ENCODE peak calls at places on chromosome X, in four cellular contexts. K is IMR-90, U is A549, L is K562. Q is an unnamed sample.

GRCh38 chrX:153637121-153638040 is 9.6 kb upstream of the DUSP9 start:
- DNase-seq in U (no peak), K (no peak), L (no peak), Q (no peak)

GRCh38 chrX:56745019-56745418 is 16.0 kb downstream of the NBDY start:
- DNase-seq in K (peak), U (no peak), L (no peak), Q (no peak)

GRCh38 chrX:155563099-155563498 is 49.7 kb downstream of the TMLHE start:
- DNase-seq in K (no peak), U (no peak), L (no peak), Q (no peak)

GRCh38 chrX:63561425-63561824 is 210.3 kb upstream of the SPIN4 start:
- DNase-seq in K (no peak), U (no peak), L (peak), Q (no peak)

GRCh38 chrX:115425359-115425758 is 135.6 kb upstream of the PLS3 start:
- DNase-seq in U (no peak), L (no peak), K (no peak), Q (no peak)

GRCh38 chrX:12788645-12789044 is 2.6 kb upstream of the PRPS2 start:
- DNase-seq in U (no peak), K (no peak), L (peak), Q (no peak)

GRCh38 chrX:148310402-148311200 is 189.8 kb upstream of the AFF2 start:
- DNase-seq in K (no peak), L (no peak), U (no peak), Q (no peak)

GRCh38 chrX:110178179-110178865 is 139.6 kb downstream of the AMMECR1 start:
- DNase-seq in L (peak), U (no peak), K (no peak), Q (no peak)

GRCh38 chrX:130746077-130746476 is 156.9 kb downstream of the ENOX2 start:
- DNase-seq in U (no peak), K (no peak), L (no peak), Q (no peak)

GRCh38 chrX:12263211-12263610 is 124.9 kb downstream of the FRMPD4 start:
- DNase-seq in K (peak), U (no peak), L (no peak), Q (no peak)

GRCh38 chrX:4315891-4316290 is 602.4 kb upstream of the PRKX start:
- DNase-seq in U (no peak), K (no peak), L (no peak), Q (no peak)

GRCh38 chrX:145405012-145405411 is 157.7 kb downstream of the SPANXN1 start:
- DNase-seq in L (peak), K (peak), U (peak), Q (no peak)

GRCh38 chrX:45788941-45789348 is 588.3 kb upstream of the DIPK2B start:
- DNase-seq in L (no peak), K (peak), U (no peak), Q (no peak)

GRCh38 chrX:133444952-133445831 is 29.9 kb upstream of the GPC4 start:
- DNase-seq in K (no peak), L (no peak), U (peak), Q (no peak)

GRCh38 chrX:12950851-12951589 is 23.9 kb upstream of the TMSB4X start:
- DNase-seq in K (no peak), U (peak), L (peak), Q (no peak)

DNA sequence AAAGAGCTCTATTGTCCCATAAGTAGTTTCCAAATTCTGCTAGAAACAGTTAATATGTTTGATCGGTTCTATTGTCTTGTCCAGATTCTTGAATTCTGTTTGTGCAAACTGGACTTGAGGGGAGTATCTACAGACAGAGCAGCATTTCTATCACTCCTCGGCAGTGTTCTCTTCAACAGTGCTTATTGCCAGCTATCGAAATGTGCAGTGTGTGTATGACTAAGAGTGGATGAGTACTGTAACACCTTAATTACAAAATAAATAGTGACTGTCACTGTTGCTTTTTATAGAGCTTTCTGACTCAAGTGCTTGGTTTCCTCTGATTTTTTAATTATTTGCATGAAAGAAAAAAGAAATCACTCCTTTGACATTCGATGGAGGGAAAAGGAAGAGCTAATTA is 274.6 kb downstream of the RPA4 start:
- DNase-seq in K (no peak), U (no peak), L (no peak), Q (no peak)
- TF ChIP-seq RFX5 in K (no peak), U (no peak), L (no peak), Q (no peak)

GRCh38 chrX:40009890-40010289 is 87.9 kb downstream of the BCOR start:
- DNase-seq in L (no peak), U (no peak), K (no peak), Q (peak)
- TF ChIP-seq RFX5 in L (no peak), U (no peak), K (no peak), Q (no peak)

DNA sequence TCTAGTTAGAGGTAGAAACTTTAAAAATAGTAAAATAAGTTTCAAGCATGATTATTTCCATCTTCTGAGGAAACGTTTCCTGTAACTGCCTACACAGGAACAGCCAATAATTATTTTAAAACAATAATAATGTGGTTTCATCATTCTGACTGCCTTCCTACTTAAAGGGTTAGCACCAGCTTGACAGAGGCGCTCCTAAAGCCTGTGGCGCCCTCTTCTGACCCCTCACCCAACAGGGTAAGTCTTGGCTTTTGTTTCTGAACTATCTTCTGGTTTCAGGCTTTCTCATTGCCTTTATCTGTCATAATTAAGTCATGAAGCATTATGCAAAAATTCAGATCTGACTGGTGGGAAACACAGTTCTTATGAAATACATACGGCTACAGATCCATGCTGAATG is 96.7 kb downstream of the ITM2A start:
- DNase-seq in K (no peak), L (peak), U (no peak), Q (peak)
- TF ChIP-seq RFX5 in K (no peak), L (no peak), U (no peak), Q (no peak)

GRCh38 chrX:17706676-17707075 is 30.6 kb upstream of the SCML1 start:
- DNase-seq in L (no peak), K (peak), U (peak), Q (no peak)
- TF ChIP-seq RFX5 in L (no peak), K (no peak), U (no peak), Q (no peak)